ENCODE peak calls at places on chromosomes 11 and 22, in six cellular contexts. One of them, this sample, is unnamed.

GRCh38 chr11:48003926-48004325 is 23.6 kb downstream of the PTPRJ start:
- DNase-seq in Calu3: no peak
- DNase-seq in suprapubic skin: no peak
- DNase-seq in fibroblast of mammary gland: no peak
- DNase-seq in astrocyte of the spinal cord: no peak
- DNase-seq in GM23338: no peak
- DNase-seq in this sample: no peak

GRCh38 chr11:69644071-69644961 is 3.4 kb downstream of the CCND1 start:
- DNase-seq in Calu3: peak
- DNase-seq in suprapubic skin: no peak
- DNase-seq in fibroblast of mammary gland: peak
- DNase-seq in astrocyte of the spinal cord: peak
- DNase-seq in GM23338: no peak
- DNase-seq in this sample: peak

GRCh38 chr11:94217705-94218104 is 86.7 kb upstream of the IZUMO1R start:
- DNase-seq in Calu3: no peak
- DNase-seq in suprapubic skin: no peak
- DNase-seq in fibroblast of mammary gland: no peak
- DNase-seq in astrocyte of the spinal cord: no peak
- DNase-seq in GM23338: no peak
- DNase-seq in this sample: no peak

GRCh38 chr11:130904380-130904779 is 11.9 kb downstream of the SNX19 start:
- DNase-seq in Calu3: no peak
- DNase-seq in suprapubic skin: no peak
- DNase-seq in fibroblast of mammary gland: peak
- DNase-seq in astrocyte of the spinal cord: peak
- DNase-seq in GM23338: peak
- DNase-seq in this sample: no peak

GRCh38 chr11:125338886-125339811 is 156.9 kb downstream of the FEZ1 start:
- DNase-seq in Calu3: no peak
- DNase-seq in suprapubic skin: peak
- DNase-seq in fibroblast of mammary gland: peak
- DNase-seq in astrocyte of the spinal cord: peak
- DNase-seq in GM23338: no peak
- DNase-seq in this sample: peak

GRCh38 chr11:69449320-69450063 is 32.0 kb upstream of the LINC01488 start:
- DNase-seq in Calu3: peak
- DNase-seq in suprapubic skin: peak
- DNase-seq in fibroblast of mammary gland: no peak
- DNase-seq in astrocyte of the spinal cord: peak
- DNase-seq in GM23338: no peak
- DNase-seq in this sample: peak

GRCh38 chr11:8624698-8625097 is 30.7 kb upstream of the STK33 start:
- DNase-seq in Calu3: no peak
- DNase-seq in suprapubic skin: no peak
- DNase-seq in fibroblast of mammary gland: no peak
- DNase-seq in astrocyte of the spinal cord: no peak
- DNase-seq in GM23338: no peak
- DNase-seq in this sample: no peak

GRCh38 chr22:37664249-37665101 is 6.0 kb downstream of the PDXP start:
- DNase-seq in Calu3: no peak
- DNase-seq in suprapubic skin: no peak
- DNase-seq in fibroblast of mammary gland: no peak
- DNase-seq in astrocyte of the spinal cord: no peak
- DNase-seq in GM23338: no peak
- DNase-seq in this sample: no peak

GRCh38 chr22:35018995-35019394 is 47.0 kb upstream of the ISX start:
- DNase-seq in Calu3: no peak
- DNase-seq in suprapubic skin: no peak
- DNase-seq in fibroblast of mammary gland: no peak
- DNase-seq in astrocyte of the spinal cord: no peak
- DNase-seq in GM23338: no peak
- DNase-seq in this sample: no peak

GRCh38 chr22:46969491-46969890 is 207.0 kb downstream of the TBC1D22A start:
- DNase-seq in Calu3: no peak
- DNase-seq in suprapubic skin: no peak
- DNase-seq in fibroblast of mammary gland: no peak
- DNase-seq in astrocyte of the spinal cord: no peak
- DNase-seq in GM23338: no peak
- DNase-seq in this sample: no peak

GRCh38 chr11:87128372-87128771 is 90.6 kb downstream of the TMEM135 start:
- DNase-seq in Calu3: no peak
- DNase-seq in suprapubic skin: no peak
- DNase-seq in fibroblast of mammary gland: no peak
- DNase-seq in astrocyte of the spinal cord: no peak
- DNase-seq in GM23338: no peak
- DNase-seq in this sample: no peak

GRCh38 chr11:35550374-35551036 is 25.1 kb upstream of the PAMR1 start:
- DNase-seq in Calu3: no peak
- DNase-seq in suprapubic skin: no peak
- DNase-seq in fibroblast of mammary gland: peak
- DNase-seq in astrocyte of the spinal cord: no peak
- DNase-seq in GM23338: no peak
- DNase-seq in this sample: peak

GRCh38 chr11:132106336-132106982 is 736.0 kb downstream of the NTM start:
- DNase-seq in Calu3: no peak
- DNase-seq in suprapubic skin: no peak
- DNase-seq in fibroblast of mammary gland: no peak
- DNase-seq in astrocyte of the spinal cord: peak
- DNase-seq in GM23338: no peak
- DNase-seq in this sample: no peak

GRCh38 chr11:114350022-114350421 is 50.3 kb downstream of the C11orf71 start:
- DNase-seq in Calu3: no peak
- DNase-seq in suprapubic skin: no peak
- DNase-seq in fibroblast of mammary gland: no peak
- DNase-seq in astrocyte of the spinal cord: no peak
- DNase-seq in GM23338: no peak
- DNase-seq in this sample: no peak

GRCh38 chr22:22820626-22821025 is 67.0 kb upstream of the IGLL5 start:
- DNase-seq in Calu3: no peak
- DNase-seq in suprapubic skin: no peak
- DNase-seq in fibroblast of mammary gland: no peak
- DNase-seq in astrocyte of the spinal cord: no peak
- DNase-seq in GM23338: no peak
- DNase-seq in this sample: no peak

GRCh38 chr22:50502628-50503474 is 4.7 kb downstream of the LMF2 start:
- DNase-seq in Calu3: no peak
- DNase-seq in suprapubic skin: peak
- DNase-seq in fibroblast of mammary gland: no peak
- DNase-seq in astrocyte of the spinal cord: no peak
- DNase-seq in GM23338: no peak
- DNase-seq in this sample: no peak

GRCh38 chr11:111344032-111344431 is 35.0 kb downstream of the POU2AF1 start:
- DNase-seq in Calu3: no peak
- DNase-seq in suprapubic skin: no peak
- DNase-seq in fibroblast of mammary gland: peak
- DNase-seq in astrocyte of the spinal cord: peak
- DNase-seq in GM23338: no peak
- DNase-seq in this sample: peak

GRCh38 chr11:106789406-106789805 is 228.9 kb downstream of the GUCY1A2 start:
- DNase-seq in Calu3: no peak
- DNase-seq in suprapubic skin: no peak
- DNase-seq in fibroblast of mammary gland: no peak
- DNase-seq in astrocyte of the spinal cord: no peak
- DNase-seq in GM23338: no peak
- DNase-seq in this sample: no peak

GRCh38 chr22:29106839-29107238 is 34.0 kb downstream of the KREMEN1 start:
- DNase-seq in Calu3: no peak
- DNase-seq in suprapubic skin: no peak
- DNase-seq in fibroblast of mammary gland: no peak
- DNase-seq in astrocyte of the spinal cord: no peak
- DNase-seq in GM23338: no peak
- DNase-seq in this sample: no peak

GRCh38 chr11:44631831-44632230 is 66.4 kb downstream of the CD82 start:
- DNase-seq in Calu3: no peak
- DNase-seq in suprapubic skin: no peak
- DNase-seq in fibroblast of mammary gland: no peak
- DNase-seq in astrocyte of the spinal cord: no peak
- DNase-seq in GM23338: no peak
- DNase-seq in this sample: no peak

GRCh38 chr11:62602141-62603071 is 741 bp upstream of the MTA2 start:
- DNase-seq in Calu3: peak
- DNase-seq in suprapubic skin: peak
- DNase-seq in fibroblast of mammary gland: peak
- DNase-seq in astrocyte of the spinal cord: peak
- DNase-seq in GM23338: peak
- DNase-seq in this sample: peak
- TF ChIP-seq CTCF in Calu3: no peak
- TF ChIP-seq CTCF in suprapubic skin: no peak
- TF ChIP-seq CTCF in fibroblast of mammary gland: no peak
- TF ChIP-seq CTCF in astrocyte of the spinal cord: no peak
- TF ChIP-seq CTCF in GM23338: no peak
- TF ChIP-seq CTCF in this sample: no peak

DNA sequence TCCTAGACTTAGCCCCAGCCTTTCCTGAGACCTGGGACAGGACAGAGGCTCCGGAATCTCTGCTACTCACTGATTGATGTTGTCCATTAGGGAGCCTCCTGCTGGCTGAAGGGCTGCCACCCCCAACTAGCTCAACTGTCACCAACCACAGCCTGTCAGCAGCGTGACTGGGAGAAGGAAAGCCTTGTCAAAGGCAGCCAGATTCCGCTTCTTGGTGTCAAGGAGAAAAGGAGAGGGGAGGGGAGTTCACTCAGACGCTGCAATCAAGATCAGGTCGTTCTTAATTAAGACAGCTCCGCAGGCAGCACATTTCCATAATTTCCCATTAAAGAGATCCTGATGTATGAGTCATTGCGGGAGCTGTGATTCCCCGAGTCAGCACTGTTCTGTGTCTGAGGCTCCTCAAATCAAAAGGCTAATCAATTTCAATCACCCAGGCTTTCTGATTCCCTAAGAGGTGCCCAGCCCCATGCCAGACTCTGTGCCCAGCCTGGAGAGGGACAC is 152.8 kb upstream of the ZBED5 start:
- DNase-seq in Calu3: peak
- DNase-seq in suprapubic skin: no peak
- DNase-seq in fibroblast of mammary gland: peak
- DNase-seq in astrocyte of the spinal cord: peak
- DNase-seq in GM23338: peak
- DNase-seq in this sample: peak
- TF ChIP-seq CTCF in Calu3: peak
- TF ChIP-seq CTCF in suprapubic skin: peak
- TF ChIP-seq CTCF in fibroblast of mammary gland: peak
- TF ChIP-seq CTCF in astrocyte of the spinal cord: peak
- TF ChIP-seq CTCF in GM23338: peak
- TF ChIP-seq CTCF in this sample: peak

GRCh38 chr11:29018631-29019030 is 910.4 kb downstream of the METTL15 start:
- DNase-seq in Calu3: no peak
- DNase-seq in suprapubic skin: no peak
- DNase-seq in fibroblast of mammary gland: peak
- DNase-seq in astrocyte of the spinal cord: peak
- DNase-seq in GM23338: no peak
- DNase-seq in this sample: peak
- TF ChIP-seq CTCF in Calu3: no peak
- TF ChIP-seq CTCF in suprapubic skin: no peak
- TF ChIP-seq CTCF in fibroblast of mammary gland: no peak
- TF ChIP-seq CTCF in astrocyte of the spinal cord: no peak
- TF ChIP-seq CTCF in GM23338: no peak
- TF ChIP-seq CTCF in this sample: no peak

DNA sequence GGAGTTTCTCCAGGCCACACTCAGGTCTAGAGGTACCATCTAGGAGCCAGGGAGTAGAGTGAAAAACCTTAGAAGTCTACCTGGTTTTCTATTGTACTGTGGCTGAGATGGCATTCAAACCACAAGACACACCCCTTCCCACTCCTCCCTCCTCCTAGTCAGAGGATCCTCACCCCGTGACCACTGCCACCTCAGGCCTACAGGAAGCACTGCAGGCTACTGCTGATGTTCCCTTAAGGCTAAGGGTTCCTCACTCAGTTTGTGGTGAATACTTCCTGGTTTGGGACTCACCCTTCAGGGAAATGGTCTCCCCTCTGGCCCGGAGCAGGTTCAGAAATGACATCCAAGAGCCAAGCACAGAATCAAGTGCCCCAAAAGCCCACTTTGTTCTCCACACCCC is 1293.9 kb downstream of the JRKL start:
- DNase-seq in Calu3: no peak
- DNase-seq in suprapubic skin: no peak
- DNase-seq in fibroblast of mammary gland: no peak
- DNase-seq in astrocyte of the spinal cord: no peak
- DNase-seq in GM23338: peak
- DNase-seq in this sample: no peak
- TF ChIP-seq CTCF in Calu3: no peak
- TF ChIP-seq CTCF in suprapubic skin: no peak
- TF ChIP-seq CTCF in fibroblast of mammary gland: no peak
- TF ChIP-seq CTCF in astrocyte of the spinal cord: no peak
- TF ChIP-seq CTCF in GM23338: peak
- TF ChIP-seq CTCF in this sample: no peak

DNA sequence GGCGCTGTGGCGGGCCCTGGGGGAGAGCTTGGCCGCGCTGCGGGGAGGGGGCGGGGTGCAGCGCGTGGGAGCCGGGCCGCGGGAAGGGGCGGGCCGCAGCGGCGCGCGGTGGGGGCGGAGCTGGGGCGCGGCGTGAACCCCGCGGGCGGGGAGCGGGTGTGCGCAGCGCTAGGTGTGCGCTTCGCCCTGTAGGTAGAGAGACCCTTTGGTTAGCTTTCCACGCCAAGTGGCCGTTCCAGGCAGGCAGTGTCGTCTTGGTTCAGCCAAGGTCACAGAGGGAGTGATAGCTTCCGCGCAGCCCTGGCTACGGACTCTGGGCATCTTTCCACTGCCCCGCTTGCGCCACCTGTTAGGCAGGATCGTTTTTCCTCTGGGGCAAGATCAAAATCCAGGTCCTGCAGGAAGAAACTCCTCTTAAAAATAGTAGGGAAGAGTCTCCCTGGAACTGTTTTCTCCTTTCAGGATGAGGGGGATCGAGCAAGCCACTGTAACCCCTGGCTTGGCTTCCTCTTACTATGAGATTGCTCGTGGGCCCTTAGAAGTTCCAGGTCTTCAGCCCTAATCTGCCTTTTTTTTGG is 434 bp downstream of the BANF1 start:
- DNase-seq in Calu3: peak
- DNase-seq in suprapubic skin: no peak
- DNase-seq in fibroblast of mammary gland: peak
- DNase-seq in astrocyte of the spinal cord: peak
- DNase-seq in GM23338: peak
- DNase-seq in this sample: peak
- TF ChIP-seq CTCF in Calu3: no peak
- TF ChIP-seq CTCF in suprapubic skin: no peak
- TF ChIP-seq CTCF in fibroblast of mammary gland: peak
- TF ChIP-seq CTCF in astrocyte of the spinal cord: peak
- TF ChIP-seq CTCF in GM23338: no peak
- TF ChIP-seq CTCF in this sample: peak

GRCh38 chr11:118902336-118903203 is 18.9 kb downstream of the CXCR5 start:
- DNase-seq in Calu3: no peak
- DNase-seq in suprapubic skin: no peak
- DNase-seq in fibroblast of mammary gland: no peak
- DNase-seq in astrocyte of the spinal cord: no peak
- DNase-seq in GM23338: no peak
- DNase-seq in this sample: no peak

GRCh38 chr11:118900535-118901384 is 17.1 kb downstream of the CXCR5 start:
- DNase-seq in Calu3: no peak
- DNase-seq in suprapubic skin: peak
- DNase-seq in fibroblast of mammary gland: no peak
- DNase-seq in astrocyte of the spinal cord: no peak
- DNase-seq in GM23338: no peak
- DNase-seq in this sample: no peak

GRCh38 chr11:118901494-118902335 is 18.0 kb downstream of the CXCR5 start:
- DNase-seq in Calu3: no peak
- DNase-seq in suprapubic skin: peak
- DNase-seq in fibroblast of mammary gland: no peak
- DNase-seq in astrocyte of the spinal cord: no peak
- DNase-seq in GM23338: no peak
- DNase-seq in this sample: no peak

GRCh38 chr11:118899706-118900360 is 16.1 kb downstream of the CXCR5 start:
- DNase-seq in Calu3: no peak
- DNase-seq in suprapubic skin: peak
- DNase-seq in fibroblast of mammary gland: no peak
- DNase-seq in astrocyte of the spinal cord: no peak
- DNase-seq in GM23338: no peak
- DNase-seq in this sample: no peak

GRCh38 chr11:118903204-118904015 is 19.7 kb downstream of the CXCR5 start:
- DNase-seq in Calu3: no peak
- DNase-seq in suprapubic skin: no peak
- DNase-seq in fibroblast of mammary gland: no peak
- DNase-seq in astrocyte of the spinal cord: no peak
- DNase-seq in GM23338: no peak
- DNase-seq in this sample: no peak
- TF ChIP-seq CTCF in Calu3: no peak
- TF ChIP-seq CTCF in suprapubic skin: no peak
- TF ChIP-seq CTCF in fibroblast of mammary gland: no peak
- TF ChIP-seq CTCF in astrocyte of the spinal cord: no peak
- TF ChIP-seq CTCF in GM23338: no peak
- TF ChIP-seq CTCF in this sample: no peak

This sample was measured in AG10803.